ENCODE peak calls at places on chromosomes 1 and 21, in four cellular contexts. Y is K562, U is H1, M is HepG2. V is an unnamed sample.

GRCh38 chr1:7002728-7003127 is 217.5 kb downstream of the CAMTA1 start:
- DNase-seq in Y (no peak), U (no peak), M (no peak), V (no peak)

GRCh38 chr21:25700741-25701140 is 34.0 kb downstream of the ATP5PF start:
- DNase-seq in Y (no peak), U (no peak), M (no peak), V (no peak)

GRCh38 chr1:201020647-201021332 is 2.7 kb downstream of the KIF21B start:
- DNase-seq in Y (peak), U (no peak), M (no peak), V (peak)

GRCh38 chr1:19010995-19011696 is 54.7 kb upstream of the IFFO2 start:
- DNase-seq in Y (no peak), U (peak), M (peak), V (peak)

GRCh38 chr1:217881131-217881543 is 250.0 kb downstream of the SPATA17 start:
- DNase-seq in Y (no peak), U (no peak), M (no peak), V (no peak)

GRCh38 chr1:185315364-185316108 is 1.5 kb downstream of the IVNS1ABP start:
- DNase-seq in Y (no peak), U (no peak), M (peak), V (no peak)

GRCh38 chr1:119582801-119583200 is 65.3 kb downstream of the ZNF697 start:
- DNase-seq in Y (peak), U (peak), M (peak), V (peak)

GRCh38 chr1:14940285-14940890 is 213.2 kb upstream of the TMEM51 start:
- DNase-seq in Y (no peak), U (no peak), M (peak), V (no peak)

GRCh38 chr1:223175032-223175431 is 32.0 kb upstream of the TLR5 start:
- DNase-seq in Y (no peak), U (no peak), M (no peak), V (no peak)

GRCh38 chr1:156383023-156383422 is 14.0 kb downstream of the RHBG start:
- DNase-seq in Y (peak), U (peak), M (peak), V (peak)

GRCh38 chr1:145985502-145986439 is 10.6 kb downstream of the TXNIP start:
- DNase-seq in Y (no peak), U (no peak), M (peak), V (peak)

GRCh38 chr1:25033828-25034451 is 103.9 kb upstream of the RUNX3 start:
- DNase-seq in Y (no peak), U (no peak), M (no peak), V (no peak)

GRCh38 chr21:16572032-16572431 is 842.2 kb downstream of the USP25 start:
- DNase-seq in Y (no peak), U (no peak), M (no peak), V (no peak)

GRCh38 chr21:25487046-25487594 is 120.2 kb downstream of the MRPL39 start:
- DNase-seq in Y (no peak), U (no peak), M (no peak), V (no peak)

GRCh38 chr1:115811140-115811828 is 29.6 kb downstream of the NHLH2 start:
- DNase-seq in Y (no peak), U (no peak), M (no peak), V (no peak)

GRCh38 chr21:17853393-17854275 is 34.5 kb upstream of the C21orf91 start:
- DNase-seq in Y (no peak), U (no peak), M (no peak), V (no peak)

DNA sequence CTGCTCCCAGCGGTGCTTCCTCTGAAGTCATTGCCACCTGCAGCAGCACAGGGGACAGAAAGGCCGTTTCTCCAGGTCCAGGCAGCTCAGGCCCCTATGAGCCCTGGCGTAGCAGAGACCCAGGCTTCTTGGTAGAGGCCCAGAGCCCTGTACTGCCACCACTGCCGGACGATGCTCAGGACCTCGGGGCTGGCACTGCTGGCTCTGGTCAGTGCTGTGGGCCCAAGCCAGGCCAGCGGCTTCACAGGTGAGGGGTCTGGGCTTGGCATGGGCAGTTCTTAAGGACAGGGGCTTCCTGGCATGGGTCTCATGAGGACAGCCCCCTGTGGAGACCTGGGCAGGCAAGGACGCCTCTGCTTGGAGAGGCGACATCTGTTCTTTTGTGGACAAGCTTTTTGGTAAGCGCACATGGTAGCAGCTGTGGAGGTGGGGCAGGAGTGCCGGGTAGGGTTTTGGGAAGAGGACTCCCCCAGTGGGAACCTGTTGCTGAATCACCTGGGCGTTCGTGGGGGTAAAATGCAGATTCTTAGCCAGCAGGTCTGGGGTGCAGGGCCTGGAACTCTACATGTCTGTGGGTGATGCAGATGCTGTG is at the start of gene UMODL1:
- DNase-seq in Y (no peak), U (no peak), M (no peak), V (no peak)
- TF ChIP-seq KDM1A in Y (no peak), U (no peak), M (no peak), V (no peak)

DNA sequence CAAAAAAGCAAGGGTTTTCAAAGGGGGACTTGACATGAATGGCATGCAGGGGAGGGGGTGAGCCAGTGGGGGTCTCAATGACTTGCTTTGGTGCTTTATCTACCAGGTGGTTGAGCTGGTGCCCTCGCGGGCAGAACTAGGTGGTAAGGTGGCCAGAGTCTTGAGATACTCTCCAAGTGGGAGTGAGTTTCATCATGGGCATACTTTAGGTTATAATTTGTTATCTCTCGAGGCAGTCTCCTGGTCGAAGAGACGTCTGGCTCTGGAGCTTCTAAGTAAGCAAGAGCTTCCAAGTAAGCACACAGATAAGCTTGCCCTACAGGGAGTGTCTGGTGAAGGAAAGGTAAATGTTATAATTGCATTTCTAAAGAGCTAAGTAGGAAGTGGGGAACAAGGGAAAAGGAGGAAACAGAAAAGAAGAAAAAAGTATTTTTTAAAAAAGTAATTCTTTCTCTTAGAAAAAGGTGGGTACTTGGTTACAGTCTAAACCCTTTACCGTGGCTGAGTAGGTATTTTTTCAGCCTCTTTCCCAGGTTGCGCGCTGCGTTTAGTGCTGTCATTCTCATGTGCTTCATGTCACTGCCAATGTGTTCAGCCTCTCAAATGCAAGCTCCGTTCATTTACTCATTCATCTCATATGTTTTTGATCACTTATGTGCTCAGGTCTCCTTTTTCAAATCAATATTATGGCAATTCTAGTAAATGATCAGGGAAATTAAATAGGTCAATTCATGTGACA is 31.6 kb upstream of the DNAJC6 start:
- DNase-seq in Y (no peak), U (no peak), M (no peak), V (no peak)
- TF ChIP-seq JUN in Y (no peak), U (no peak), M (no peak), V (no peak)

GRCh38 chr21:38819051-38819718 is 13.5 kb downstream of the ETS2 start:
- DNase-seq in Y (no peak), U (no peak), M (no peak), V (no peak)

GRCh38 chr21:38820471-38821239 is 14.9 kb downstream of the ETS2 start:
- DNase-seq in Y (no peak), U (no peak), M (no peak), V (no peak)

GRCh38 chr21:38821248-38821647 is 15.5 kb downstream of the ETS2 start:
- DNase-seq in Y (no peak), U (no peak), M (no peak), V (no peak)

GRCh38 chr21:38818336-38818723 is 12.6 kb downstream of the ETS2 start:
- DNase-seq in Y (no peak), U (no peak), M (no peak), V (no peak)

GRCh38 chr21:38819719-38820147 is 14.0 kb downstream of the ETS2 start:
- DNase-seq in Y (no peak), U (no peak), M (no peak), V (peak)
- TF ChIP-seq RNF2 in Y (no peak), U (no peak), M (no peak), V (no peak)

DNA sequence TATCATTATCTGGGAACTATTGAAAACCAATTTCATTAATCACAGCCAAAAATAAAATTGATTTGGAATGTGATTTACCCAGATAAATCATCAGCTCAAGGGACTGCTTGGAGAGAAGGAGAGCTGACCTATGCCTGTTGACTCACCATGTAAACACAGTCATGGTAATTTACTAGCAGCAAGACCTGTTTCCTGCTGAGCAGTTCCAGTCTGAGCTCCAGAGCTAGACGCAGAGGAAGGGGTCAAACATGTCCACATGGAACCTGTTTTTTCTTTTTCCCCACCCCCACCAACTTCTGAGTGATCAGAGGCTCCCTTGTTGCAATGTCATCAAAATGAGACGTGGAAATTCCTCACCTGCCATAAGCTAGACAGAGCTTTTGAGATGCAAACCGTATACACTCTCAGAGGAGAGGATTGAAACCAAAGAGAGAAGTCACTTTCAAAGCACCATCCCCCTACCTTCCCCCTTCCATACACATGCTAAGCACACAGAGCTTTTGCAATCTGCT is 56.0 kb upstream of the PTGFRN start:
- DNase-seq in Y (no peak), U (peak), M (peak), V (peak)
- TF ChIP-seq KDM1A in Y (peak), U (no peak), M (no peak), V (no peak)

GRCh38 chr1:221759436-221759835 is 17.5 kb upstream of the DUSP10 start:
- DNase-seq in Y (no peak), U (no peak), M (no peak), V (no peak)
- TF ChIP-seq JUN in Y (no peak), U (no peak), M (no peak), V (no peak)

GRCh38 chr21:29775462-29775861 is 164.3 kb downstream of the GRIK1 start:
- DNase-seq in Y (no peak), U (no peak), M (no peak), V (no peak)
- TF ChIP-seq RNF2 in Y (no peak), U (no peak), M (no peak), V (no peak)

DNA sequence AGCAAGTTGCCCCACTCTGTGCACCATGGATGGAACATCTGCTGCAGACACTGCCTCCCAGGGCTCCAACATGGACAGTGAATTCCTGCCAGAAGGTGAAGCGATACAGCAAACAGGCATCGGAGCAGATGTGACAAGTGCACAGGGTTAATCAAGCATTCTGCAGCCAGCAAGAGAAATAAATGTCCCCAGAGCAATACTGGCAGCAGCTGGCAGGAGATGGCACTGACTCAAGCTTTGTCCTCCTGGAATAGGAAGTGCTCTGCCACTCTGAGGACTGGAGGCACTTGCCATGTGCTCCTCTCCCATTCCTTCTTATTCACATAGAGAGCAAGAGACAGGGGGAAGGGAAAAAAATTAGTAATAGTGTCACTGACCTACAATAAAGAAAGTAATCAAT is 402.7 kb upstream of the DAB1 start:
- DNase-seq in Y (no peak), U (no peak), M (no peak), V (no peak)
- TF ChIP-seq KDM1A in Y (no peak), U (no peak), M (no peak), V (no peak)

DNA sequence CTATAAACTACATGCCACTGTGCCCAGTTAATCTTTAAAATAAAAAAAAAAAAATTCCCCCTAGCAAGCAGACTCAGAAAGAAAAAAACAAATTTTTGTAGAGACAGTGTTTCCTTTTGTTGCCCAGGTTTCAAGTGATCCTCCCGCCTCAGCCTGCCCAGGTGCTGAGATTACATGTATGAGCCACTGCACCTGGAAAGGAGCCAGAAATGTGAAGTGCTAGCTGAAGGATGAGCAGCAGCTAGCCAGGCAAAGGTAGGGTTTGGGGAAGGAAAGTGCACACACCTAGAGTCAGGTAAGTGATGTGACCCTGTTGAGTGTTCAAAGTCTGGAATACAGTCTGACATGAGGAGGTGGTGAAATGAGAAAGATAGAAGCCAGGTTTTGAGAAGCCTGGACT is 1.7 kb downstream of the AKR1A1 start:
- DNase-seq in Y (no peak), U (no peak), M (no peak), V (no peak)
- TF ChIP-seq JUN in Y (no peak), U (no peak), M (no peak), V (no peak)

GRCh38 chr1:247840819-247841218 is 877 bp downstream of the OR11L1 start:
- DNase-seq in Y (no peak), U (no peak), M (no peak), V (no peak)
- TF ChIP-seq RNF2 in Y (no peak), U (no peak), M (no peak), V (no peak)

GRCh38 chr1:174021611-174022079 is 512 bp downstream of the RC3H1 start:
- DNase-seq in Y (peak), U (no peak), M (peak), V (peak)
- TF ChIP-seq KDM1A in Y (peak), U (no peak), M (no peak), V (no peak)

V was measured in A549.